ENCODE peak calls at places on chromosomes 7 and 10, in five cellular contexts. O is D341Med; R is GDM1; P is stimulated activated CD8-positive, alpha-beta memory T cell treated with anti-CD3 and anti-CD28 coated beads, Interleukin-2, amount 100 ng/mL, for 48 hours; V is NCI-H510A treated with DMSO at 0.1 percent for 48 hours. H is an unnamed sample.

GRCh38 chr10:79057481-79058275 is 11.1 kb upstream of the ZMIZ1 start:
- DNase-seq in R (no peak), O (no peak), P (no peak), V (no peak), H (no peak)

GRCh38 chr10:12701696-12702095 is 299.8 kb downstream of the CCDC3 start:
- DNase-seq in P (no peak), V (no peak), R (no peak), O (no peak), H (no peak)

GRCh38 chr7:27901028-27901760 is 161.2 kb downstream of the TAX1BP1 start:
- DNase-seq in O (no peak), R (no peak), P (no peak), V (no peak), H (no peak)

GRCh38 chr10:5737352-5737751 is 52.7 kb downstream of the TASOR2 start:
- DNase-seq in P (no peak), O (peak), R (no peak), V (no peak), H (no peak)

GRCh38 chr7:44065431-44066110 is at the start of gene PGAM2:
- DNase-seq in O (no peak), V (peak), R (no peak), P (no peak), H (no peak)

GRCh38 chr10:74035324-74035723 is 37.4 kb downstream of the VCL start:
- DNase-seq in P (no peak), O (no peak), V (no peak), R (no peak), H (no peak)

GRCh38 chr10:72223743-72224101 is 7.6 kb upstream of the ASCC1 start:
- DNase-seq in R (no peak), V (no peak), P (no peak), O (no peak), H (no peak)

GRCh38 chr10:47176206-47176902 is 123.6 kb upstream of the GDF10 start:
- DNase-seq in O (no peak), R (no peak), P (no peak), V (no peak), H (no peak)

GRCh38 chr7:139960158-139960557 is 102.6 kb downstream of the PARP12 start:
- DNase-seq in O (no peak), R (no peak), P (no peak), V (no peak), H (no peak)

GRCh38 chr10:103470755-103471653 is 8.0 kb downstream of the CALHM3 start:
- DNase-seq in P (peak), V (no peak), R (peak), O (no peak), H (no peak)

GRCh38 chr7:154415709-154416399 is 363.7 kb downstream of the DPP6 start:
- DNase-seq in R (no peak), P (no peak), V (no peak), O (no peak), H (no peak)

GRCh38 chr7:38107486-38107893 is 70.6 kb upstream of the STARD3NL start:
- DNase-seq in V (peak), O (peak), R (peak), P (peak), H (peak)

GRCh38 chr10:103967433-103968142 is 648 bp downstream of the SLK start:
- DNase-seq in P (peak), R (peak), V (peak), O (peak), H (peak)

GRCh38 chr7:149348758-149349369 is 86.9 kb downstream of the ZNF783 start:
- DNase-seq in P (no peak), V (no peak), O (no peak), R (no peak), H (no peak)

GRCh38 chr7:75039166-75039565 is 34.4 kb downstream of the RCC1L start:
- DNase-seq in P (no peak), O (no peak), R (no peak), V (no peak), H (no peak)